ENCODE peak calls at places on chromosome 7, in six cellular contexts. H is GM13977, W is IMR-90, C is neural progenitor cell, U is PC-3, I is progenitor cell of endocrine pancreas. O is an unnamed sample.

GRCh38 chr7:46253500-46253899 is 332.4 kb upstream of the IGFBP3 start:
- DNase-seq in H (no peak), W (no peak), C (no peak), U (peak), I (no peak), O (no peak)

GRCh38 chr7:16484453-16485158 is 19.1 kb upstream of the SOSTDC1 start:
- DNase-seq in H (no peak), W (peak), C (peak), U (peak), I (no peak), O (no peak)

GRCh38 chr7:139560199-139560598 is 36.7 kb downstream of the CLEC2L start:
- DNase-seq in H (no peak), W (no peak), C (no peak), U (no peak), I (no peak), O (no peak)

GRCh38 chr7:153381275-153382119 is 621.9 kb downstream of the ACTR3B start:
- DNase-seq in H (peak), W (no peak), C (peak), U (peak), I (no peak), O (peak)

GRCh38 chr7:37089972-37090371 is 358.7 kb downstream of the ELMO1 start:
- DNase-seq in H (no peak), W (no peak), C (no peak), U (no peak), I (no peak), O (no peak)

GRCh38 chr7:144720139-144720538 is 115.7 kb downstream of the TPK1 start:
- DNase-seq in H (no peak), W (no peak), C (no peak), U (peak), I (no peak), O (no peak)

GRCh38 chr7:143408686-143409551 is at the start of gene EPHA1:
- DNase-seq in H (peak), W (no peak), C (peak), U (peak), I (peak), O (peak)

GRCh38 chr7:20306499-20306946 is 24.2 kb upstream of the ITGB8 start:
- DNase-seq in H (no peak), W (no peak), C (peak), U (no peak), I (no peak), O (no peak)

GRCh38 chr7:132934017-132934416 is 147.9 kb downstream of the CHCHD3 start:
- DNase-seq in H (no peak), W (no peak), C (no peak), U (no peak), I (no peak), O (no peak)

GRCh38 chr7:156956733-156957132 is 7.2 kb downstream of the NOM1 start:
- DNase-seq in H (no peak), W (no peak), C (no peak), U (no peak), I (no peak), O (no peak)

GRCh38 chr7:140646931-140647647 is 6.5 kb upstream of the DENND2A start:
- DNase-seq in H (peak), W (peak), C (peak), U (no peak), I (no peak), O (peak)

GRCh38 chr7:100705341-100705752 is 574 bp upstream of the POP7 start:
- DNase-seq in H (peak), W (peak), C (peak), U (peak), I (peak), O (peak)

GRCh38 chr7:95718556-95719410 is 53.6 kb upstream of the DYNC1I1 start:
- DNase-seq in H (no peak), W (peak), C (no peak), U (peak), I (no peak), O (peak)

GRCh38 chr7:130145424-130146106 is 59.6 kb downstream of the TMEM209 start:
- DNase-seq in H (no peak), W (no peak), C (no peak), U (no peak), I (no peak), O (no peak)

GRCh38 chr7:101717986-101718746 is 89.1 kb upstream of the MYL10 start:
- DNase-seq in H (no peak), W (peak), C (no peak), U (no peak), I (no peak), O (no peak)

GRCh38 chr7:106367664-106368063 is 82.9 kb upstream of the NAMPT start:
- DNase-seq in H (no peak), W (no peak), C (no peak), U (no peak), I (no peak), O (no peak)

GRCh38 chr7:30760514-30761213 is 8.7 kb downstream of the INMT start:
- DNase-seq in H (no peak), W (no peak), C (no peak), U (no peak), I (no peak), O (no peak)

GRCh38 chr7:52271663-52272062 is 763.8 kb upstream of the POM121L12 start:
- DNase-seq in H (no peak), W (no peak), C (no peak), U (no peak), I (no peak), O (no peak)

GRCh38 chr7:41033526-41033925 is 669.4 kb downstream of the INHBA start:
- DNase-seq in H (no peak), W (peak), C (no peak), U (no peak), I (no peak), O (no peak)

DNA sequence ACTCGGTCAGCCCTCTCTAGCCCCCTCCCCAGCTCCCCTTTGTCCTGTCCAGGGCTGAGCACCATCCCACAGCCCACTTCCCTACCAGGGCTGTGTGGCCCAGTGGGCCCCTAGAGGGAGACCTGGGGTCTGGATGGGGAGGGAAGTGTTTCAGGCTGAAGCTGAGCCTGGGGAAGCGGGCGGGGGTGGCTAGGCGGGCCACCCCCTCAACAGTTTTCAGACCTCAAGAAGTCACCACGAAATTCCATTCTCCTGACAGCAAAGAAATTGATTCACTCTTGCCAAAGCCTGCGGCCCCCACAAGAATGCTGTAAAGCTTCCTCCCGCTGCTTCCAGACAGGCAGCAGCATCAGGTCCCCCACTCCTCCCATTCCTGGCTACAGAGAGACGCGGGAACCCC is 2.6 kb upstream of the LFNG start:
- DNase-seq in H (no peak), W (peak), C (peak), U (peak), I (no peak), O (no peak)
- TF ChIP-seq CTCF in H (no peak), W (peak), C (no peak), U (no peak), I (no peak), O (no peak)

GRCh38 chr7:47435889-47436312 is 146.0 kb downstream of the TNS3 start:
- DNase-seq in H (no peak), W (peak), C (peak), U (peak), I (no peak), O (no peak)
- TF ChIP-seq CTCF in H (peak), W (peak), C (peak), U (peak), I (peak), O (peak)

DNA sequence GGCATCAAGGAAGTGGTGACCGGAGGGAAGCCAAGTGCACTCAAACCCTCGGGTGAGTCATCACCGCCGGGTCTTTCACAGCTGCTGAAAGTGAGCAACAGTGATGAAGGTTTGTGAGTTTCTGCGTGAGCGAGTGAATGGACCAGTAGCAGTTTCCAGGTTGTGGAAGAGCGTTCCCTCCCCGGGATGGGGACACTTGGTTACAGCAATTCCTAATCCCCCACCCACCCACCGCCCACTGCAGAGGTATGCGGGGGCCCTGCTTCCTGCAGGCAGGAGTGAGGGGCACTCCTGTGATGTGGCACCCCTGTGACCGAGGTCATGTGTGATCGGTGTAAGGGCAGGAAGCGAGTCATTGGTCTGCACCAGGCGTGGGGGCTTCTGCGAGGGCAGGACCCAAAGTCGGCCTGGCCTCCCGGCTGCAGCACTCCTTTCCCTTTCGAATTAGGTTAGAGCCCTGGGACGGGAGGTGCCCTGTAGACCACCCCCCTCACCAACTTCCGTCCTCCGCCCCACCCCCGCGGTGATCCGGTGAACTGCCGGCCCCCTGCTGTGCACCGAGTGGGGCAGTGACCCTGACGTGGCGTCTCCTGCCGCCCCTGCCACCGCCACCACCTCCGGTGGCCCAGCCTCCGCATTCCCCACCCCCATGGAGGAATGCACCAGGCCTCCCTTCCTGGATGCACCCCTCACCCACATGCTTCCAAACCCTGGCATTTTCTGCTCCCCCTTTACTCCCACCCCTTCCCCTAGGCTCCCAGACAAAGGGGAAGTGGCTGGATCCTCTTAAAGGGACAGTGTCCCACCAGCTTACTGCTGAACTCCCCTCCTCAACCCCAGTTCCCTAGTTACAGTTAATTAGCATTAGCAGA is 10.9 kb downstream of the LIMK1 start:
- DNase-seq in H (peak), W (peak), C (peak), U (peak), I (no peak), O (peak)
- TF ChIP-seq CTCF in H (no peak), W (no peak), C (no peak), U (no peak), I (no peak), O (no peak)

GRCh38 chr7:127580612-127581011 is 4.8 kb downstream of the GCC1 start:
- DNase-seq in H (no peak), W (no peak), C (no peak), U (no peak), I (no peak), O (no peak)

GRCh38 chr7:127584648-127585043 is 750 bp downstream of the GCC1 start:
- DNase-seq in H (no peak), W (no peak), C (no peak), U (no peak), I (no peak), O (no peak)

GRCh38 chr7:127581716-127582115 is 3.7 kb downstream of the GCC1 start:
- DNase-seq in H (no peak), W (no peak), C (no peak), U (no peak), I (no peak), O (no peak)

GRCh38 chr7:127585044-127585953 is at the start of gene GCC1:
- DNase-seq in H (peak), W (peak), C (peak), U (peak), I (peak), O (peak)

GRCh38 chr7:127582361-127582760 is 3.0 kb downstream of the GCC1 start:
- DNase-seq in H (no peak), W (no peak), C (no peak), U (no peak), I (no peak), O (no peak)
- TF ChIP-seq CTCF in H (no peak), W (no peak), C (no peak), U (no peak), I (no peak), O (no peak)

DNA sequence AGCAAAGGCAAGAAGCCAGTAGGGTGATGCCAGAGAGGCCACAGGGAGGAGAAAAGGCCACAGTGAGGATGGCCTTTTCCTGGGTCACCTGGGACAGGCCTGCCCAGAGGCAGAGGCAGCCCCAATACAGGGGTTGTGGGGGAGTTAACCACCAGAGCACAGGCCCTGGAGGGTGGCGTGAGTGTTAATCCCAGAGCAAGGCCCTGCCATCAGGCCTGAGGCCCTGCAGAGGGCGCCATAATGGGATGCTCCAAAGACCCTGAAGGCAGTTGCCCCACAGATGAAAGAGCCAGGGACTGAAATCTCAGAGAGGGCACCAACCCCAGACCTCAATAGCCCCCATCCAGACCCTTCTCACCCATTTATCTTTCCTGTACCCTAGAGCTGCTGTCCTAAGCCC is 23.9 kb downstream of the SLC13A4 start:
- DNase-seq in H (no peak), W (no peak), C (peak), U (no peak), I (no peak), O (no peak)
- TF ChIP-seq CTCF in H (peak), W (no peak), C (peak), U (peak), I (peak), O (no peak)

GRCh38 chr7:67309764-67310548 is 313.3 kb downstream of the TYW1 start:
- DNase-seq in H (no peak), W (no peak), C (no peak), U (no peak), I (no peak), O (no peak)
- TF ChIP-seq CTCF in H (no peak), W (no peak), C (no peak), U (no peak), I (no peak), O (no peak)

DNA sequence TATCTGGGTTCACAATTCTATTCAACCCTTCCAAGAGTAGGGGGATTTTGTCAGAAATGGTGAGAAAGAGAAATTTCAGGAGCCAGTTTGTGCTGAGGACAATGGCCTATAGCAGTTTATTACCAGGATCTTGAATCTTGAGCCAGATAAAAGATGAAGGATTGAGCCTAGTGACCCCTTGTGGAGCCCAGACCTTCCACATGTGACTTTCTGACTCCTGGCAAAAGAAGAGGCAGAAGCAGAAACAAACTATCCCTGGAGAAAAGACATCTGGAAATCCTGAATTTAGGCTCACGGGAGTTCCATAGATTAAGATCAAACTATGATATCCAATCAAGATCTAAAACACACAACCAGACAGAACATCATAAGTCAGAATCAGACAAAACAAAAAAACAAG is 60.9 kb upstream of the CHRM2 start:
- DNase-seq in H (no peak), W (no peak), C (peak), U (no peak), I (no peak), O (no peak)
- TF ChIP-seq CTCF in H (no peak), W (no peak), C (peak), U (peak), I (peak), O (no peak)

GRCh38 chr7:135147899-135148721 is at the start of gene TMEM140:
- DNase-seq in H (peak), W (peak), C (no peak), U (peak), I (no peak), O (peak)
- TF ChIP-seq CTCF in H (no peak), W (no peak), C (no peak), U (no peak), I (no peak), O (no peak)

GRCh38 chr7:149764481-149765398 is 8.6 kb downstream of the ZNF467 start:
- DNase-seq in H (no peak), W (no peak), C (peak), U (no peak), I (peak), O (no peak)
- TF ChIP-seq CTCF in H (no peak), W (no peak), C (peak), U (no peak), I (peak), O (no peak)

GRCh38 chr7:3922175-3922635 is 621.2 kb downstream of the SDK1 start:
- DNase-seq in H (no peak), W (peak), C (peak), U (peak), I (no peak), O (no peak)
- TF ChIP-seq CTCF in H (no peak), W (no peak), C (peak), U (peak), I (peak), O (no peak)

O was measured in GM20000.